ENCODE peak calls at places on chromosome 4, in six cellular contexts. O, M, F, L, N and V are unnamed samples. For H3K4me1, the result is how much of the 10 kb centered on the place peaks cover.

GRCh38 chr4:148089624-148090023 is 352.6 kb downstream of the NR3C2 start:
- DNase-seq in O (no peak), M (no peak), F (no peak), L (no peak), N (no peak), V (no peak)

GRCh38 chr4:101315786-101316185 is 31.5 kb downstream of the PPP3CA start:
- DNase-seq in O (no peak), M (no peak), F (no peak), L (no peak), N (no peak), V (no peak)

GRCh38 chr4:99205104-99205979 is 13.7 kb downstream of the ADH6 start:
- DNase-seq in O (no peak), M (peak), F (peak), L (no peak), N (peak), V (no peak)

GRCh38 chr4:139817657-139818452 is 152.2 kb downstream of the MGST2 start:
- DNase-seq in O (no peak), M (no peak), F (peak), L (no peak), N (no peak), V (no peak)

GRCh38 chr4:128737098-128737513 is 72.4 kb upstream of the JADE1 start:
- DNase-seq in O (peak), M (no peak), F (no peak), L (no peak), N (no peak), V (peak)

GRCh38 chr4:120830204-120830603 is 92.3 kb downstream of the PRDM5 start:
- DNase-seq in O (peak), M (peak), F (no peak), L (no peak), N (no peak), V (peak)

GRCh38 chr4:187354740-187355139 is 631.1 kb upstream of the FAT1 start:
- DNase-seq in O (no peak), M (no peak), F (no peak), L (no peak), N (no peak), V (no peak)

GRCh38 chr4:26029512-26030131 is 115.6 kb downstream of the SMIM20 start:
- DNase-seq in O (no peak), M (no peak), F (no peak), L (no peak), N (no peak), V (peak)

GRCh38 chr4:122045533-122045932 is 93.7 kb upstream of the TRPC3 start:
- DNase-seq in O (no peak), M (peak), F (no peak), L (peak), N (peak), V (no peak)

GRCh38 chr4:159101983-159102622 is 776 bp upstream of the RAPGEF2 start:
- DNase-seq in O (no peak), M (no peak), F (no peak), L (no peak), N (peak), V (no peak)

GRCh38 chr4:38365748-38366310 is 298.2 kb upstream of the KLF3 start:
- DNase-seq in O (no peak), M (no peak), F (no peak), L (no peak), N (no peak), V (no peak)

GRCh38 chr4:71025654-71026053 is 32.2 kb downstream of the DCK start:
- DNase-seq in O (no peak), M (no peak), F (no peak), L (no peak), N (no peak), V (no peak)

GRCh38 chr4:100095729-100096595 is 94.3 kb downstream of the DDIT4L start:
- DNase-seq in O (peak), M (peak), F (peak), L (peak), N (peak), V (peak)

GRCh38 chr4:140726776-140727500 is 29.2 kb downstream of the TBC1D9 start:
- DNase-seq in O (no peak), M (peak), F (no peak), L (no peak), N (no peak), V (no peak)

GRCh38 chr4:1241466-1241935 is 7.4 kb downstream of the CTBP1 start:
- DNase-seq in O (peak), M (no peak), F (peak), L (no peak), N (no peak), V (peak)

GRCh38 chr4:122712782-122713181 is 19.7 kb upstream of the BBS12 start:
- DNase-seq in O (no peak), M (peak), F (no peak), L (no peak), N (no peak), V (no peak)

GRCh38 chr4:138311771-138312535 is 69.8 kb upstream of the SLC7A11 start:
- DNase-seq in O (no peak), M (peak), F (no peak), L (no peak), N (no peak), V (no peak)

GRCh38 chr4:74793757-74794340 is 474 bp downstream of the BTC start:
- DNase-seq in O (no peak), M (no peak), F (peak), L (no peak), N (peak), V (peak)

GRCh38 chr4:10035130-10035529 is 13.8 kb upstream of the SLC2A9 start:
- DNase-seq in O (no peak), M (no peak), F (no peak), L (no peak), N (no peak), V (no peak)
- TF ChIP-seq CTCF in O (no peak), M (no peak), F (no peak), L (no peak), N (no peak), V (no peak)

GRCh38 chr4:87030606-87031441 is 96.0 kb downstream of the AFF1 start:
- DNase-seq in O (no peak), M (peak), F (no peak), L (no peak), N (peak), V (no peak)
- H3K4me1 ChIP-seq in O (half or more), M (under half), F (half or more), L (under half), N (half or more), V (half or more)

DNA sequence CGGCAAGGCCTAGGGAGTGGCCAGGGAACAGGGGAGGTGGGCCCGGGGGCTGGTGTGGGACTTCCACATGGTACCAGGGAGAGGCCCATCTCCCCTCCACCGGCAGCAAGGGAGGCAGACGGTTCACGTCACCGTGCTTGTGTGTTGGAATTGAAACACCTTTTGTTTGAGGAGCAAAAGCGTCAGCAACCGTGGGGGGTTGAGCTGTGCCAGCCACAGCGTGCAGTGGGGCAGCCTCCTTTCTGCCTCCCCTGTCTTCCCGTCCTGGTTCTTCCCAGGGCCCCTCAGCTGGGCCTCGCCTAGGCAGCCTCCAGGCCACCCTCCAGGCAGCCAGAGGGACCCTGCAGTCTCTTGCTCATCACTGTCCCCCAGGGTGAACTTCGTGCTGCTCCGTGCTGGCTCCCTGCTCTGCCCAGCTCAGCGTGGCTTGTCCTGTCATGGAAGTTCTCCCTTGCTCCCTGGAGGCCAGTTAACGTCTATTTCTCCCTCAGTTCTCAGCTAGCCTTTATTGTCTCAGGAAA is 32.1 kb upstream of the HGFAC start:
- DNase-seq in O (no peak), M (no peak), F (no peak), L (no peak), N (no peak), V (no peak)
- TF ChIP-seq CTCF in O (no peak), M (no peak), F (no peak), L (no peak), N (no peak), V (no peak)

GRCh38 chr4:77006753-77007355 is 57.3 kb downstream of the SEPTIN11 start:
- DNase-seq in O (no peak), M (no peak), F (no peak), L (no peak), N (peak), V (no peak)
- H3K4me1 ChIP-seq in O (half or more), M (under half), F (under half), L (under half), N (under half), V (under half)

DNA sequence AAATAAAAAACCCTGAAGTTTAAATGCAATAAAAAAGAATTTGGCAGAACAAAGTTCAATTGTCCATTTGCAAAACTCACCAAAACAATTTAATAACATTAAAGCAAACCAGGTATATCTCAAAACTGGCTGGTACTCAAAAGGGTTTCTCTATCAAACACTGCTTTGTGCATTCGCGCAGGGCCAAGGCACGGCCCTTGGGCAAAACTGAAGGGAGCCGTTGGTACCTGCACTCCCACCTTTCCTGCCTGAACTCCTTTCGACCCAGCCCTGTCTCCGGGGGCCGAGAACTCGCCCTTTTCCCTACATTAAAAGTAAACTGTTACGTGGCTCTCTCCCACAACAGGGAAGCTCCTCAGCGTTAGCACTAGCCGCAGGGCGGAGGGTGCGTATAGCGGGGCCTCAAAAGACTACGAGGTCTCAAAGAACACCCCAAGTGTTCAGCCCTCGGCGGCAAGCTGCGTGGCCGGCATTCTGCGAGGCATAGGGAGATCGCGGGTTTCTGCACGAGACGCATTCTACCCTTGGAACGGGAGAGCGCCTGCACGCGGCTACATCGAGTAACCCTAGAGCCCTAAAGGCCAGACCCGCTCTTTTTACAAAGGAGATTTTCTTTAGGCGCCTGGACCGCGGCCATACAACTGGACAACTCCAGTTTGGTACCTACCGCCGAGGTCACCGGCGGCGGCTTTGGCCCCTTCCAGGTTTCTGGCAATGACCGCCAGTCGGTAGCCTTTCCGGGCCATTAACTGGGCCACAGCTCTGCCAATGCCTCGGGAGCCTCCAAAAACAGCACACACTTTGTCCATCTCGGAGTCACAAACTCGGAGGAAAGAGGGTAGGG is 552 bp downstream of the CBR4 start:
- DNase-seq in O (peak), M (peak), F (peak), L (peak), N (peak), V (peak)
- TF ChIP-seq CTCF in O (no peak), M (peak), F (peak), L (peak), N (peak), V (no peak)

DNA sequence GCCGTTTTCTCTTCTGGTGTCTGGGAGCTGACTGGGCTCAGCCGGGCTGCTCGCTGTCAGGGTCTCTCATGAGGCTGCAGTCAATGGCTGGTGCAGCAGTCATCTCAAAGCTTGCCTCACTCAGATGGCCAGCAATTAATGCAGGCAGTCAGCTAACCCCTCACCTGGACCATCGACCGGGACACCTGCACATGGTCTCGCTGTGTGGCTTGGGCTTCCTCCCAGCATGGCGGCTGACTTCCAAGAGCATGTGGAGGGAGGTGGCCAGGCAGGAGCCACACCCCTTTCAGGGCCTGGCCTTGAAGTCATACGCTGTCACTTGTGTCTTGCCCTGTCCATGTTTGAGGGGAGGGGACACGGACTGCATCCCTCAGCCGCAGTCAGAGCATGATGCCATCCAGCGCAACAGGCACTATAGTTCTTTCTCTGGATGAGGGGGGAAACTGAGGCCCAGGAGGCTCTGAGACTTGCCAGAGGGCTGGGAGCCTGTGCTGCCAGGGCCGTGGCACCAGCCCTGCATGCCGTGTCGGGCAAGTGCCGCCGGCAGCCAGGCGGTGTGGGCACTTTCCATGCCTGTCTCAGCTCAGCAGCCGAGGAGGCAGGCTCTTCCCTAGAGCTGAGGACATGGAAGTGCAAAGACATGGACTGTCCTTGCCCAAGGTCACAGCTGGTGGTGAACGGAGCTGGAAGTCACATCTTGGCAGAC is 201.8 kb downstream of the AFAP1 start:
- DNase-seq in O (peak), M (no peak), F (no peak), L (no peak), N (no peak), V (no peak)
- H3K4me1 ChIP-seq in O (under half), M (under half), F (under half), L (under half), N (under half), V (under half)

GRCh38 chr4:3790006-3790561 is 23.9 kb downstream of the ADRA2C start:
- DNase-seq in O (no peak), M (no peak), F (no peak), L (no peak), N (no peak), V (no peak)

GRCh38 chr4:3791256-3791655 is 25.1 kb downstream of the ADRA2C start:
- DNase-seq in O (no peak), M (no peak), F (no peak), L (no peak), N (no peak), V (no peak)

GRCh38 chr4:3791910-3792542 is 25.8 kb downstream of the ADRA2C start:
- DNase-seq in O (peak), M (peak), F (no peak), L (no peak), N (peak), V (peak)

GRCh38 chr4:3793545-3793944 is 27.4 kb downstream of the ADRA2C start:
- DNase-seq in O (no peak), M (no peak), F (no peak), L (no peak), N (no peak), V (no peak)

DNA sequence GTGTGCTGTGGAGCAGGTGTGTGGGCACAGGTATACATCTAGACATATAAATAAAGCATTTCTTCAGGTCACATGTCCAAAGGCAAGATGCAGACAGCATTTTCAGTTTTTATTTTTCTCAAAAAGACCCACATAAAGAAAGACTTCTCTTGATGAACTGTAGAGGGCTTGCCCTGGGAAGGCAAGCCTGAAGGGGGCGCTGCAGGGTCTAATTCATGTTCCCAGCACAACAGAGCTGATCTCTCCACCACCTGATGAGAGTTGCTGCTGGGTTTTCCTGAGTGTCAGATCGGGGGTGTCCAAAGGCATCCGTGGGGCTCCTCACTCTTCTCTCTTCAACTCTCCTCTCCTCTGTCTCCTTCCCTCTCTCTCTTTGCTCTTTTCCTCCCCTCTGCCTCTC is 26.6 kb downstream of the ADRA2C start:
- DNase-seq in O (no peak), M (no peak), F (no peak), L (no peak), N (no peak), V (no peak)
- TF ChIP-seq CTCF in O (no peak), M (no peak), F (no peak), L (peak), N (no peak), V (no peak)

GRCh38 chr4:95085118-95085833 is 327.5 kb downstream of the BMPR1B start:
- DNase-seq in O (no peak), M (no peak), F (no peak), L (no peak), N (no peak), V (no peak)
- H3K4me1 ChIP-seq in O (under half), M (under half), F (under half), L (under half), N (under half), V (under half)

GRCh38 chr4:57109847-57110634 is at the start of gene IGFBP7:
- DNase-seq in O (peak), M (no peak), F (peak), L (no peak), N (peak), V (peak)
- TF ChIP-seq CTCF in O (peak), M (no peak), F (no peak), L (no peak), N (peak), V (peak)